ENCODE peak calls at places on chromosomes 16 and 17, in eight cellular contexts. One of them, this sample, is unnamed.
A peak's percentile ranks its signal among the peaks of the same experiment; 100 is the strongest.

GRCh38 chr17:46968224-46968834 is 10.7 kb downstream of the RPRML start:
- DNase-seq in thoracic aorta: no peak
- DNase-seq in lower lobe of right lung: no peak
- DNase-seq in spleen: no peak
- DNase-seq in coronary artery: no peak
- DNase-seq in tibial nerve: no peak
- DNase-seq in lower leg skin: no peak
- DNase-seq in AG09309: no peak
- DNase-seq in this sample: no peak

GRCh38 chr16:87575027-87575804 is 27.1 kb upstream of the JPH3 start:
- DNase-seq in lower leg skin: no peak
- DNase-seq in coronary artery: no peak
- DNase-seq in lower lobe of right lung: no peak
- DNase-seq in thoracic aorta: no peak
- DNase-seq in AG09309: no peak
- DNase-seq in tibial nerve: no peak
- DNase-seq in spleen: no peak
- DNase-seq in this sample: no peak

GRCh38 chr17:19672009-19672837 is 23.7 kb downstream of the ALDH3A2 start:
- DNase-seq in lower lobe of right lung: no peak
- DNase-seq in spleen: no peak
- DNase-seq in lower leg skin: peak; percentile 89
- DNase-seq in tibial nerve: no peak
- DNase-seq in AG09309: no peak
- DNase-seq in thoracic aorta: no peak
- DNase-seq in coronary artery: no peak
- DNase-seq in this sample: no peak

GRCh38 chr16:3289998-3290673 is 6.8 kb downstream of the ZNF263 start:
- DNase-seq in thoracic aorta: no peak
- DNase-seq in tibial nerve: no peak
- DNase-seq in lower leg skin: no peak
- DNase-seq in lower lobe of right lung: no peak
- DNase-seq in spleen: no peak
- DNase-seq in coronary artery: no peak
- DNase-seq in AG09309: no peak
- DNase-seq in this sample: no peak

GRCh38 chr17:5281814-5282638 is at the start of gene RABEP1:
- DNase-seq in AG09309: peak; percentile 43
- DNase-seq in spleen: peak; percentile 97
- DNase-seq in coronary artery: peak; percentile 89
- DNase-seq in lower lobe of right lung: peak; percentile 92
- DNase-seq in tibial nerve: peak; percentile 82
- DNase-seq in lower leg skin: peak; percentile 98
- DNase-seq in thoracic aorta: peak; percentile 69
- DNase-seq in this sample: no peak

GRCh38 chr17:78910885-78911284 is 7.9 kb upstream of the CEP295NL start:
- DNase-seq in AG09309: no peak
- DNase-seq in coronary artery: no peak
- DNase-seq in thoracic aorta: no peak
- DNase-seq in spleen: no peak
- DNase-seq in lower lobe of right lung: no peak
- DNase-seq in lower leg skin: no peak
- DNase-seq in tibial nerve: no peak
- DNase-seq in this sample: no peak

GRCh38 chr17:46832945-46833839 is 14.7 kb upstream of the WNT3 start:
- DNase-seq in lower lobe of right lung: peak; percentile 37
- DNase-seq in tibial nerve: no peak
- DNase-seq in lower leg skin: no peak
- DNase-seq in AG09309: peak; percentile 51
- DNase-seq in thoracic aorta: no peak
- DNase-seq in coronary artery: no peak
- DNase-seq in spleen: peak; percentile 47
- DNase-seq in this sample: peak; percentile 29

GRCh38 chr16:60329110-60329509 is 1595.0 kb upstream of the GOT2 start:
- DNase-seq in lower lobe of right lung: no peak
- DNase-seq in spleen: no peak
- DNase-seq in coronary artery: no peak
- DNase-seq in thoracic aorta: no peak
- DNase-seq in tibial nerve: no peak
- DNase-seq in AG09309: no peak
- DNase-seq in lower leg skin: no peak
- DNase-seq in this sample: no peak

GRCh38 chr16:58109330-58109729 is 19.9 kb downstream of the CFAP20 start:
- DNase-seq in spleen: no peak
- DNase-seq in coronary artery: no peak
- DNase-seq in tibial nerve: no peak
- DNase-seq in lower lobe of right lung: no peak
- DNase-seq in thoracic aorta: no peak
- DNase-seq in AG09309: no peak
- DNase-seq in lower leg skin: no peak
- DNase-seq in this sample: no peak

GRCh38 chr17:13346081-13346533 is 255.6 kb downstream of the HS3ST3A1 start:
- DNase-seq in tibial nerve: no peak
- DNase-seq in spleen: no peak
- DNase-seq in lower leg skin: no peak
- DNase-seq in AG09309: peak; percentile 90
- DNase-seq in coronary artery: no peak
- DNase-seq in thoracic aorta: no peak
- DNase-seq in lower lobe of right lung: no peak
- DNase-seq in this sample: no peak

GRCh38 chr16:53142823-53143568 is 88.2 kb downstream of the CHD9 start:
- DNase-seq in coronary artery: no peak
- DNase-seq in spleen: no peak
- DNase-seq in tibial nerve: no peak
- DNase-seq in thoracic aorta: no peak
- DNase-seq in lower leg skin: no peak
- DNase-seq in AG09309: no peak
- DNase-seq in lower lobe of right lung: no peak
- DNase-seq in this sample: no peak

DNA sequence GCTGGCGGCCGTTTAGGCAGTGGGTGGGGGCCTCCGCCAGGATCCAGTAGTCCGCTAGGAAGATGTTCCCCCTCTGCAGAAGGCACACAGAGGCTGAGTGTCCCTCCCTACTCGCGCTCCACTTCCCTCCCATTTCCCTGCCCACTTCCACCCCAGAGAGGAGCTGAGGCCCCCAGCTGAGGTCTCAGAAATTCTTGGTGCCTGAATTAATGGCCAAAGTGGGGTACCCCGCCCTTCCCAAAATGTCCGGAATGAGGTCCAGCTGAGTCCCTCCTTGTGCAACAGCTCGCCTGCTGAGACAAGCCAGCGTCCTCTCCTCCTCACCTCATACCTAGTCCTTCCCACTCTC is 7.9 kb downstream of the ALOXE3 start:
- DNase-seq in lower lobe of right lung: no peak
- DNase-seq in tibial nerve: no peak
- DNase-seq in lower leg skin: no peak
- DNase-seq in thoracic aorta: no peak
- DNase-seq in coronary artery: no peak
- DNase-seq in AG09309: no peak
- DNase-seq in spleen: no peak
- DNase-seq in this sample: no peak
- H3K4me3 ChIP-seq in lower lobe of right lung: peak overlapping the region; percentile 54
- H3K4me3 ChIP-seq in tibial nerve: peak overlapping the region; percentile 29
- H3K4me3 ChIP-seq in lower leg skin: no peak overlapping the region
- H3K4me3 ChIP-seq in thoracic aorta: no peak overlapping the region
- H3K4me3 ChIP-seq in coronary artery: peak overlapping the region; percentile 58
- H3K4me3 ChIP-seq in AG09309: no peak overlapping the region
- H3K4me3 ChIP-seq in spleen: peak overlapping the region; percentile 42
- H3K4me3 ChIP-seq in this sample: no peak overlapping the region

GRCh38 chr17:45161288-45162021 is at the start of gene HEXIM2:
- DNase-seq in AG09309: peak; percentile 100
- DNase-seq in thoracic aorta: peak; percentile 98
- DNase-seq in tibial nerve: peak; percentile 97
- DNase-seq in lower leg skin: peak; percentile 100
- DNase-seq in lower lobe of right lung: peak; percentile 98
- DNase-seq in spleen: peak; percentile 99
- DNase-seq in coronary artery: peak; percentile 100
- DNase-seq in this sample: peak; percentile 99

GRCh38 chr17:45162022-45162687 is 480 bp downstream of the HEXIM2 start:
- DNase-seq in tibial nerve: no peak
- DNase-seq in lower leg skin: peak; percentile 89
- DNase-seq in thoracic aorta: no peak
- DNase-seq in lower lobe of right lung: peak; percentile 56
- DNase-seq in coronary artery: no peak
- DNase-seq in AG09309: no peak
- DNase-seq in spleen: peak; percentile 88
- DNase-seq in this sample: no peak

GRCh38 chr17:45156242-45156641 is 5.4 kb upstream of the HEXIM2 start:
- DNase-seq in lower leg skin: no peak
- DNase-seq in AG09309: no peak
- DNase-seq in thoracic aorta: no peak
- DNase-seq in coronary artery: no peak
- DNase-seq in tibial nerve: no peak
- DNase-seq in lower lobe of right lung: no peak
- DNase-seq in spleen: no peak
- DNase-seq in this sample: no peak

GRCh38 chr17:45164734-45165269 is 3.1 kb downstream of the HEXIM2 start:
- DNase-seq in coronary artery: no peak
- DNase-seq in thoracic aorta: no peak
- DNase-seq in spleen: peak; percentile 59
- DNase-seq in tibial nerve: no peak
- DNase-seq in lower lobe of right lung: no peak
- DNase-seq in AG09309: no peak
- DNase-seq in lower leg skin: no peak
- DNase-seq in this sample: no peak

DNA sequence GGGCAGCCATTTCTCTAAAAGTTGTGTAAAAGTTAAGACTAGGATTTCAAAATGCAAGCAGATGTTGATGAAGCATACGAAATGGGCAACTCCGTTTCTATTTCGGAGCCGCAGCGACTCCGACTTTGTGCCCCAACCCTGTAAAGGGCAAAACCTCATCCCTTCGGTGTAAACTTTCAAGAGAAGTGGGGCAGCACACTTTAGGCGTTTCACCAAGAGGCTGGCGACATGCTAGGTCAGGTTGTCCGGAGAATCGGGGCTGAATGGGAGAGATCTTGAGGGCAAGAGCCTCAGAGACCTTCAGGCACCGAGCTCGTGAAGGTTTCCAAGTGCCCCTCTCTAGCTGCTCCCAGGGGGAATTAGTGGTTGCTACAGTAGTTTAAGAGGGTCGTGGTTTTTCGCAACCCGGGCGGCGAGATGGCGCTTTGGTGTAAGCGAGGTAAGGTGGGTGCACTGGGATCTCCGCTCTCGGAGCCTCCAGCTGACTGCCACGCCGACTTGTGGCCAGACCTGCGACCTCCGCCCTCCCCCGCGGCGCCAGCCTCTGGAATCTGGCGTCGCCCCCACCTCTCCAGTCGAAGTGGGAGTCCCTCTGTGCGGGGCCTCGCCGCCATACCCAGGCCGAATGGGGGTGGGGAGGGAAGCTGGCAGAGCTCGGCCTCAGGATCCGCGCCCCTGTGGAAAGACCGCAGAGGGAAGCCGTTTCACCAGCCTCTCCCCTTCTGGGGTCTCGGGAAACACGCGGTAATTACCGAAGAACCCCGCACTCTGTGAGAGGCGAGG is 979 bp upstream of the HEXIM2 start:
- DNase-seq in lower leg skin: peak; percentile 94
- DNase-seq in spleen: peak; percentile 93
- DNase-seq in AG09309: no peak
- DNase-seq in coronary artery: peak; percentile 88
- DNase-seq in thoracic aorta: no peak
- DNase-seq in lower lobe of right lung: peak; percentile 81
- DNase-seq in tibial nerve: peak; percentile 42
- DNase-seq in this sample: no peak
- TF ChIP-seq CTCF in lower leg skin: no peak
- TF ChIP-seq CTCF in spleen: peak; percentile 8
- TF ChIP-seq CTCF in AG09309: peak; percentile 24
- TF ChIP-seq CTCF in coronary artery: no peak
- TF ChIP-seq CTCF in thoracic aorta: peak; percentile 27
- TF ChIP-seq CTCF in lower lobe of right lung: no peak
- TF ChIP-seq CTCF in tibial nerve: no peak
- TF ChIP-seq CTCF in this sample: peak; percentile 22

GRCh38 chr16:81180578-81180977 is 57.9 kb upstream of the BCO1 start:
- DNase-seq in thoracic aorta: no peak
- DNase-seq in spleen: no peak
- DNase-seq in AG09309: no peak
- DNase-seq in coronary artery: no peak
- DNase-seq in tibial nerve: no peak
- DNase-seq in lower lobe of right lung: no peak
- DNase-seq in lower leg skin: no peak
- DNase-seq in this sample: no peak
- H3K4me3 ChIP-seq in thoracic aorta: peak overlapping the region; percentile 59
- H3K4me3 ChIP-seq in spleen: no peak overlapping the region
- H3K4me3 ChIP-seq in AG09309: no peak overlapping the region
- H3K4me3 ChIP-seq in coronary artery: no peak overlapping the region
- H3K4me3 ChIP-seq in tibial nerve: peak overlapping the region; percentile 11
- H3K4me3 ChIP-seq in lower lobe of right lung: peak overlapping the region; percentile 27
- H3K4me3 ChIP-seq in lower leg skin: no peak overlapping the region
- H3K4me3 ChIP-seq in this sample: no peak overlapping the region

GRCh38 chr16:73480381-73480780 is 432.5 kb upstream of the ZFHX3 start:
- DNase-seq in lower lobe of right lung: no peak
- DNase-seq in tibial nerve: no peak
- DNase-seq in spleen: no peak
- DNase-seq in AG09309: no peak
- DNase-seq in lower leg skin: no peak
- DNase-seq in coronary artery: no peak
- DNase-seq in thoracic aorta: no peak
- DNase-seq in this sample: no peak
- TF ChIP-seq CTCF in lower lobe of right lung: no peak
- TF ChIP-seq CTCF in tibial nerve: no peak
- TF ChIP-seq CTCF in spleen: no peak
- TF ChIP-seq CTCF in AG09309: no peak
- TF ChIP-seq CTCF in lower leg skin: no peak
- TF ChIP-seq CTCF in coronary artery: no peak
- TF ChIP-seq CTCF in thoracic aorta: no peak
- TF ChIP-seq CTCF in this sample: no peak

DNA sequence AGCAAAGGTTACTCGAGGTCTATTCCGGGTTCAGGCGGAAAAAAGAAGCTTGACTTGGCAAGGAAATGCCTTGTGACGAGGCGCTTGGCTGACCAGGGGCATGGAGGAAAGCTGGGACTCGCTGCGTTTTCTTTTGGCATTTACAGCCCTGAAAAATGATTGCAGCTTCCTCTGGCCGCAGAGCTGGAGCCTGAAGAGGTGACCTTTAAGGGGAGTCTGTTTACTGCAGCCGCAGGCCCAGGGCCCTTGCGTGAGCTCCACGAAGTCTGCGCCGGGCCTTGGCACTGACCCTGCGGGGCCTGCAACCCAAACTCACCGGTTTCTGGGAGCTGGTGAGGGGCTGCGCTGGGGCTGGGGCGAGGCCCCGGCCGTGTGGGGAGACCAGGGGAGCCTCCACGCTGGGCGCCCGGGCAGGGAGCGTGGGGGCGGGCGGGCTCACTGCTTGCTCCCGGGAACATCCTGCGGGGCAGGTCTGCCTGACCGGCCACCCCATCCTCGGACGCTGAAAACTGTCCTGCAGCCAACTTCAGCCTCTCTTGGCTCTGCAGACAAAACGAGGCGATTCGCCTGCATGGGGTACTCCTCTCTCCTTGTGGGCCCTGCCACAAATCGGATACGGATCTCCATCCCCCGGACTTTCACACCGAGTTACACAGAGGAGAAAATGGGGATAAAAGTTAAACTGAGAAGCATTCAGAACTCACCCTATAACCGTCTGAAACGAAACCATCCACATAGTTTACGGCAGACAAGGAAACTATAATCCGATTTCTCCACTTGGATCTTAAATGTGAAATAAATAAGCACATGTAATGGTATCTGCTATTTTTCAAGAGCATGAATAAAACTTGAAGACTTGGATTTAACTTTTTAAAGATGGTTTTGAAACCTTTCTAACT is 206.3 kb upstream of the FOXF1 start:
- DNase-seq in AG09309: no peak
- DNase-seq in lower lobe of right lung: no peak
- DNase-seq in thoracic aorta: no peak
- DNase-seq in spleen: no peak
- DNase-seq in tibial nerve: no peak
- DNase-seq in lower leg skin: peak; percentile 61
- DNase-seq in coronary artery: no peak
- DNase-seq in this sample: no peak
- H3K4me3 ChIP-seq in AG09309: no peak overlapping the region
- H3K4me3 ChIP-seq in lower lobe of right lung: peak overlapping the region; percentile 45
- H3K4me3 ChIP-seq in thoracic aorta: no peak overlapping the region
- H3K4me3 ChIP-seq in spleen: no peak overlapping the region
- H3K4me3 ChIP-seq in tibial nerve: no peak overlapping the region
- H3K4me3 ChIP-seq in lower leg skin: no peak overlapping the region
- H3K4me3 ChIP-seq in coronary artery: peak overlapping the region; percentile 22
- H3K4me3 ChIP-seq in this sample: no peak overlapping the region